ENCODE peak calls at places on chromosomes 13 and 19, in four cellular contexts. One of them, this sample, is unnamed.

GRCh38 chr13:103525530-103525929 is 459.3 kb upstream of the SLC10A2 start:
- DNase-seq in left ventricle myocardium inferior: no peak
- DNase-seq in tibial artery: no peak
- DNase-seq in left ventricle myocardium superior: no peak
- DNase-seq in this sample: no peak

GRCh38 chr13:76148926-76149325 is 512.8 kb downstream of the LMO7 start:
- DNase-seq in tibial artery: no peak
- DNase-seq in left ventricle myocardium inferior: no peak
- DNase-seq in left ventricle myocardium superior: no peak
- DNase-seq in this sample: no peak

GRCh38 chr13:26112843-26113242 is 61.0 kb upstream of the SHISA2 start:
- DNase-seq in tibial artery: no peak
- DNase-seq in left ventricle myocardium inferior: no peak
- DNase-seq in left ventricle myocardium superior: no peak
- DNase-seq in this sample: no peak

GRCh38 chr19:3324405-3324856 is 42.0 kb upstream of the NFIC start:
- DNase-seq in left ventricle myocardium superior: peak
- DNase-seq in left ventricle myocardium inferior: peak
- DNase-seq in tibial artery: peak
- DNase-seq in this sample: no peak

GRCh38 chr19:39970424-39970673 is 616 bp upstream of the PSMC4 start:
- DNase-seq in left ventricle myocardium inferior: no peak
- DNase-seq in left ventricle myocardium superior: no peak
- DNase-seq in tibial artery: no peak
- DNase-seq in this sample: no peak

GRCh38 chr19:10817291-10818038 is 18.5 kb downstream of the TMED1 start:
- DNase-seq in tibial artery: peak
- DNase-seq in left ventricle myocardium inferior: no peak
- DNase-seq in left ventricle myocardium superior: peak
- DNase-seq in this sample: peak

GRCh38 chr19:55258828-55259539 is at the start of gene PPP6R1:
- DNase-seq in left ventricle myocardium superior: peak
- DNase-seq in tibial artery: peak
- DNase-seq in left ventricle myocardium inferior: peak
- DNase-seq in this sample: peak

GRCh38 chr19:50203281-50204080 is at the start of gene MYH14:
- DNase-seq in tibial artery: peak
- DNase-seq in left ventricle myocardium superior: peak
- DNase-seq in left ventricle myocardium inferior: peak
- DNase-seq in this sample: peak

GRCh38 chr19:46150606-46151005 is 2.6 kb downstream of the IGFL2 start:
- DNase-seq in tibial artery: no peak
- DNase-seq in left ventricle myocardium inferior: no peak
- DNase-seq in left ventricle myocardium superior: no peak
- DNase-seq in this sample: no peak